ENCODE peak calls at places on chromosome 3, in nine cellular contexts. T is neural crest cell, Z is MM.1S, O is astrocyte of the cerebellum, M is fibroblast of lung, I is brain microvascular endothelial cell, R is Calu3, D is right atrium auricular region, L is dorsolateral prefrontal cortex. E is an unnamed sample.

GRCh38 chr3:186697510-186697909 is 19.6 kb upstream of the KNG1 start:
- DNase-seq in D (no peak), M (no peak), I (no peak), L (no peak), R (no peak), Z (no peak), O (no peak), T (no peak), E (no peak)

GRCh38 chr3:127542441-127542952 is 48.0 kb downstream of the TPRA1 start:
- DNase-seq in T (no peak), I (no peak), L (no peak), R (no peak), M (no peak), O (no peak), D (no peak), Z (no peak), E (no peak)

GRCh38 chr3:20254268-20255117 is 68.5 kb upstream of the SGO1 start:
- DNase-seq in M (no peak), R (peak), T (no peak), I (no peak), D (no peak), Z (no peak), L (no peak), O (no peak), E (no peak)

GRCh38 chr3:114745322-114746240 is 401.5 kb downstream of the ZBTB20 start:
- DNase-seq in T (no peak), D (no peak), O (peak), Z (no peak), L (no peak), R (peak), I (peak), M (peak), E (no peak)

GRCh38 chr3:196398782-196399181 is 33.4 kb downstream of the UBXN7 start:
- DNase-seq in O (no peak), T (no peak), D (no peak), L (no peak), M (no peak), I (peak), R (no peak), Z (no peak), E (no peak)

GRCh38 chr3:67381667-67382272 is 272.6 kb downstream of the SUCLG2 start:
- DNase-seq in M (peak), D (no peak), R (peak), T (peak), I (peak), L (no peak), Z (no peak), O (peak), E (no peak)

GRCh38 chr3:4234894-4235293 is 68.3 kb upstream of the SETMAR start:
- DNase-seq in I (no peak), M (no peak), D (no peak), L (no peak), R (no peak), T (no peak), O (no peak), Z (peak), E (no peak)

GRCh38 chr3:67661079-67661478 is 6.7 kb upstream of the SUCLG2 start:
- DNase-seq in D (no peak), L (no peak), M (no peak), O (no peak), R (no peak), T (no peak), I (no peak), Z (no peak), E (no peak)

GRCh38 chr3:62019906-62020305 is 353.4 kb downstream of the FEZF2 start:
- DNase-seq in D (no peak), L (no peak), Z (no peak), O (no peak), R (no peak), T (no peak), M (no peak), I (no peak), E (no peak)

GRCh38 chr3:88809993-88810392 is 297.4 kb upstream of the EPHA3 start:
- DNase-seq in O (no peak), T (no peak), D (no peak), R (no peak), L (no peak), Z (no peak), M (peak), I (peak), E (no peak)

GRCh38 chr3:17213102-17213501 is 328.3 kb downstream of the PLCL2 start:
- DNase-seq in R (no peak), O (no peak), I (no peak), M (peak), L (no peak), Z (no peak), D (no peak), T (no peak), E (no peak)

GRCh38 chr3:45953536-45953935 is 10.3 kb downstream of the CXCR6 start:
- DNase-seq in L (no peak), M (no peak), Z (no peak), O (no peak), R (no peak), I (no peak), D (no peak), T (no peak), E (no peak)

GRCh38 chr3:70550723-70551319 is 238.4 kb upstream of the MDFIC2 start:
- DNase-seq in O (peak), R (peak), Z (peak), I (peak), L (peak), D (peak), M (peak), T (peak), E (peak)

GRCh38 chr3:55198554-55198953 is 270.7 kb upstream of the LRTM1 start:
- DNase-seq in D (no peak), O (peak), M (peak), T (no peak), Z (no peak), L (no peak), I (peak), R (no peak), E (no peak)

GRCh38 chr3:53109190-53109589 is 21.0 kb downstream of the RFT1 start:
- DNase-seq in Z (peak), I (peak), R (no peak), L (no peak), O (peak), T (no peak), M (peak), D (no peak), E (no peak)

GRCh38 chr3:55647086-55647485 is 160.0 kb upstream of the WNT5A start:
- DNase-seq in O (no peak), M (no peak), T (no peak), L (no peak), D (no peak), I (no peak), Z (no peak), R (no peak), E (no peak)

GRCh38 chr3:128343287-128344045 is 123.2 kb downstream of the DNAJB8 start:
- DNase-seq in D (no peak), L (no peak), O (no peak), T (no peak), M (peak), R (peak), Z (no peak), I (peak), E (no peak)

GRCh38 chr3:77038468-77038927 is 1.4 kb upstream of the ROBO2 start:
- DNase-seq in Z (peak), R (peak), O (peak), I (peak), D (peak), M (peak), L (peak), T (peak), E (no peak)

GRCh38 chr3:67863869-67864268 is 209.5 kb upstream of the SUCLG2 start:
- DNase-seq in Z (no peak), T (no peak), O (no peak), L (no peak), D (no peak), R (no peak), M (no peak), I (peak), E (no peak)

GRCh38 chr3:29324180-29324651 is 43.3 kb downstream of the RBMS3 start:
- DNase-seq in L (no peak), O (no peak), I (peak), D (peak), T (no peak), R (no peak), M (peak), Z (peak), E (no peak)

GRCh38 chr3:54342676-54343075 is 220.3 kb downstream of the CACNA2D3 start:
- DNase-seq in M (no peak), Z (no peak), D (no peak), L (no peak), I (no peak), T (no peak), O (no peak), R (no peak), E (no peak)

GRCh38 chr3:43779850-43780249 is 89.1 kb downstream of the ABHD5 start:
- DNase-seq in R (no peak), L (no peak), O (no peak), Z (no peak), D (no peak), M (no peak), T (no peak), I (no peak), E (no peak)

GRCh38 chr3:114144909-114145688 is 33.8 kb downstream of the DRD3 start:
- DNase-seq in Z (no peak), L (no peak), T (no peak), I (peak), D (no peak), O (peak), R (no peak), M (peak), E (no peak)

GRCh38 chr3:113981803-113982202 is 34.0 kb downstream of the ZDHHC23 start:
- DNase-seq in M (no peak), Z (no peak), R (no peak), I (no peak), O (no peak), T (no peak), L (no peak), D (no peak), E (no peak)

GRCh38 chr3:126380011-126380768 is 14.5 kb upstream of the CFAP100 start:
- DNase-seq in D (no peak), Z (no peak), M (no peak), T (no peak), I (no peak), R (no peak), O (no peak), L (peak), E (no peak)

GRCh38 chr3:184320099-184320445 is 5.7 kb downstream of the EIF4G1 start:
- DNase-seq in M (peak), O (peak), R (peak), T (no peak), L (peak), D (peak), I (peak), Z (no peak), E (no peak)

GRCh38 chr3:188943591-188943990 is 228.2 kb upstream of the TPRG1 start:
- DNase-seq in Z (no peak), M (no peak), O (no peak), L (no peak), I (no peak), R (no peak), D (no peak), T (no peak), E (no peak)

GRCh38 chr3:140545756-140546155 is 132.1 kb upstream of the TRIM42 start:
- DNase-seq in R (no peak), L (no peak), D (no peak), M (peak), T (no peak), I (no peak), Z (no peak), O (peak), E (no peak)

GRCh38 chr3:132545471-132545870 is 51.6 kb upstream of the ACKR4 start:
- DNase-seq in T (no peak), L (no peak), R (no peak), Z (no peak), I (no peak), D (no peak), M (no peak), O (no peak), E (no peak)

GRCh38 chr3:27160779-27161287 is 208.3 kb downstream of the NEK10 start:
- DNase-seq in Z (no peak), M (no peak), I (no peak), O (no peak), D (no peak), R (no peak), L (no peak), T (no peak), E (no peak)

GRCh38 chr3:160403796-160404510 is 4.5 kb downstream of the SMC4 start:
- DNase-seq in M (peak), T (no peak), O (no peak), R (no peak), Z (peak), L (no peak), I (no peak), D (no peak), E (no peak)

GRCh38 chr3:72113564-72113963 is 328.6 kb upstream of the PROK2 start:
- DNase-seq in L (no peak), O (no peak), R (no peak), T (no peak), Z (no peak), I (no peak), M (no peak), D (no peak), E (no peak)

GRCh38 chr3:69385723-69386483 is at the start of gene FRMD4B:
- DNase-seq in M (peak), I (no peak), L (peak), Z (no peak), O (no peak), T (peak), D (peak), R (peak), E (no peak)

GRCh38 chr3:42662813-42663535 is 9.5 kb downstream of the ZBTB47 start:
- DNase-seq in M (no peak), T (no peak), L (no peak), I (no peak), D (no peak), O (no peak), Z (no peak), R (no peak), E (no peak)

GRCh38 chr3:16795601-16796000 is 89.2 kb upstream of the PLCL2 start:
- DNase-seq in R (no peak), O (no peak), M (no peak), I (no peak), T (no peak), D (no peak), L (no peak), Z (no peak), E (no peak)

GRCh38 chr3:136070334-136070733 is 104.8 kb downstream of the PPP2R3A start:
- DNase-seq in I (peak), Z (no peak), M (peak), O (peak), R (no peak), D (no peak), T (no peak), L (no peak), E (no peak)

GRCh38 chr3:63993653-63994079 is 29.6 kb downstream of the PSMD6 start:
- DNase-seq in L (peak), M (peak), Z (peak), T (peak), O (peak), I (peak), D (peak), R (peak), E (peak)

GRCh38 chr3:105598047-105598796 is 231.5 kb downstream of the ALCAM start:
- DNase-seq in L (no peak), O (peak), I (peak), R (peak), D (no peak), Z (no peak), T (no peak), M (peak), E (no peak)

GRCh38 chr3:44468572-44469520 is 8.6 kb downstream of the ZNF445 start:
- DNase-seq in M (peak), T (no peak), Z (no peak), O (no peak), I (peak), L (no peak), D (no peak), R (no peak), E (no peak)

GRCh38 chr3:107752202-107752990 is 229.6 kb downstream of the BBX start:
- DNase-seq in Z (peak), O (peak), I (peak), M (peak), D (no peak), L (no peak), T (no peak), R (peak), E (no peak)
- TF ChIP-seq CTCF in Z (peak), O (peak), I (peak), M (peak), D (peak), L (peak), T (peak), R (no peak), E (no peak)

GRCh38 chr3:190018460-190018859 is 102.2 kb downstream of the P3H2 start:
- DNase-seq in D (no peak), O (no peak), M (no peak), R (no peak), T (no peak), I (no peak), Z (no peak), L (no peak), E (no peak)

GRCh38 chr3:190019020-190019419 is 101.7 kb downstream of the P3H2 start:
- DNase-seq in M (peak), T (no peak), Z (no peak), D (no peak), O (no peak), L (no peak), R (no peak), I (no peak), E (no peak)

GRCh38 chr3:190019840-190020239 is 100.9 kb downstream of the P3H2 start:
- DNase-seq in R (peak), L (no peak), O (no peak), M (no peak), Z (no peak), T (no peak), I (no peak), D (no peak), E (no peak)

GRCh38 chr3:190016966-190017365 is 103.7 kb downstream of the P3H2 start:
- DNase-seq in M (no peak), R (no peak), L (no peak), I (no peak), D (no peak), O (no peak), Z (no peak), T (no peak), E (no peak)

DNA sequence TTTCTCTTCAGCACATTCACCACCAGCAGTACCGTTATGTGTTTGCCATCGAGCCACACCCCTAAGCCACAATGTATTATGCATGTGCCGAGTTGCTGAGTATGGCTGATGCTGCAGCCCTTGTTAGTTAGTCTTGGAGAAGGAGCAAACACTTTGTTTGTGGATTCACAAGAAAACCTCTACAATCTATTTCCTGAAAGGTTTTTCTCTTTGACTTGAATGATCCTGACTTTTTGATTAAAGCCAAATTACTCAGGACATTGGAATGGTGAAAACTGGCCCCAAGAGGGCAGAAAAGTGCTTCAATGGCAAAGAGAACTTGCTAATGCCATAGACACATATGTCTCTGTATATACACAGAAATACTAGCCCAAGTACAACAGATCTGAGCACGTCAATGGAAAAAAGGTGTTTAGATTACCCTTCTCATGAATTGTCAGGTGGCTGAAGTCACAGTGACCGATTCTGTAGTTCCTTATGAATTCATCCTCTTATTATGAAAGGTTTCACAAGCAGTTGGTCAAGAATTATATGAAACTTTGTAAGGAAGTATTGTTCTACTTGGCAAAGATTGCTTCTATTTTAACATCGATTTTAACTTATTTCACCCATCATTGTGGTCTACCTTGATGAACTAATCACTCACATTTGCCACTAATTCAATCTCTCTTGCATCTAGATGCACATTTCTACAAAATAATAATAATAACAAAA is 103.0 kb downstream of the P3H2 start:
- DNase-seq in Z (no peak), R (peak), T (no peak), L (no peak), I (peak), M (peak), D (no peak), O (peak), E (no peak)
- TF ChIP-seq CTCF in Z (peak), R (peak), T (peak), L (peak), I (peak), M (peak), D (peak), O (peak), E (no peak)

GRCh38 chr3:14915636-14916222 is 31.7 kb upstream of the NR2C2 start:
- DNase-seq in O (no peak), L (no peak), M (no peak), Z (no peak), T (no peak), I (no peak), R (peak), D (no peak), E (no peak)
- TF ChIP-seq CTCF in O (no peak), L (peak), M (peak), Z (no peak), T (no peak), I (peak), R (no peak), D (peak), E (no peak)

GRCh38 chr3:194103475-194103874 is 32.5 kb upstream of the HES1 start:
- DNase-seq in D (no peak), I (no peak), M (no peak), R (no peak), L (no peak), Z (peak), T (no peak), O (no peak), E (peak)
- TF ChIP-seq CTCF in D (no peak), I (no peak), M (no peak), R (no peak), L (no peak), Z (peak), T (no peak), O (no peak), E (no peak)

DNA sequence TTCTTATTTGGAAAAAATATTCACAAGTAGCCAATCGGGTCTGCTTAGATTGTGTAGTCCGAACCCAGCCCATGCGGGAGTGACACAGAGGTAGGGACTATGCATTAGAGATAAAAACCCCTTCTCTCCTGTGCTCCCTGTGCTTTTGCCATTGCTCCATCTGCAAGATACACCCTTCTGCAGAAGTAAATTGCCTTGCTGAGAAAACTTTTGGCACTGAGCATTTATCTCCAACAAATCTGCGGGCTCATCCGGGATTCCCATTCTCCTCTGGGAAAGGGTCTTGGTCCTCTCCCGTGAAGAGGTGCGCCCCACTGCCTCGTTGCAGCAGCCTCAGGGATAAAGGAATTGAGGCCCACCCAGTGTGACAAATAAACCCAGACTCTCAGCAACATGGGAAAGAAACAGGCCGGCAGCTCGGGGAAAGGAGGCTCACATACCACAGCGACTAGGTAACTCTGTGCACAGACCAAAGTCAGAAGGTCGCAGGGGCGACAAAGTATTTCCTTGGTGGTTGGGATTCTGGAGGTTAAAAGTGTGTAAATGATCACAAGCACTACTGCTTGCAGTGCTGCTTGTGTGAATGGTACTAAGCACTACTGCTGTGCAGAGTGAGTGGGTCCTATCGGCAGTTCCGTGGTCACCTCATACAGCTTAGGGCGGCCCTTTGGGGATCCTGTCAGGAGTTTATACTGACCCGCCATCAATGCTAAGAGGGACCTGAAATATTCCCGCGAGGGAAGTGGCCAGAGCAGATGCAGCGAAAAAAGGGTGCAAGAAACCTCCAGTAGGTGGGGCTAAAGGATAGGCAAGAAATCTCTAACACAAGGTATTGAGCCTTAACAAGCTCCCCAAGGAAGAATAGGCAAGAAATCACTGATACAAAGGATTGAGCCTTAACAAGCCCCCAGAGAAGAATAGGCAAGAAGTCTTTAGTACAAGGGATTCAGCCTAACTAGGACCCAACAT is 54.3 kb downstream of the GSK3B start:
- DNase-seq in M (no peak), I (no peak), T (no peak), L (no peak), D (no peak), R (no peak), Z (peak), O (no peak), E (no peak)
- TF ChIP-seq CTCF in M (no peak), I (peak), T (peak), L (no peak), D (no peak), R (no peak), Z (peak), O (no peak), E (no peak)

GRCh38 chr3:37229740-37230139 is 55.4 kb upstream of the LRRFIP2 start:
- DNase-seq in T (no peak), D (no peak), M (no peak), I (no peak), Z (no peak), O (no peak), R (no peak), L (no peak), E (no peak)
- TF ChIP-seq CTCF in T (no peak), D (no peak), M (no peak), I (no peak), Z (no peak), O (no peak), R (no peak), L (no peak), E (no peak)